ENCODE peak calls at places on chromosome 15, in five cellular contexts. N is GM23248, W is psoas muscle, G is neuronal stem cell, C is small intestine. H is an unnamed sample. For H3K9me3, the result is how much of the 10 kb centered on the place peaks cover.

GRCh38 chr15:83278191-83278590 is 6.3 kb downstream of the BNC1 start:
- DNase-seq in N (peak), W (no peak), G (no peak), C (no peak), H (no peak)

GRCh38 chr15:85750807-85751730 is 43.7 kb downstream of the KLHL25 start:
- DNase-seq in N (peak), W (peak), G (no peak), C (no peak), H (no peak)

GRCh38 chr15:58467121-58467721 is 35.4 kb downstream of the LIPC start:
- DNase-seq in N (no peak), W (no peak), G (no peak), C (no peak), H (no peak)

GRCh38 chr15:59722032-59722431 is 32.9 kb upstream of the BNIP2 start:
- DNase-seq in N (no peak), W (no peak), G (no peak), C (no peak), H (no peak)

GRCh38 chr15:93470042-93470441 is 381.0 kb upstream of the RGMA start:
- DNase-seq in N (no peak), W (no peak), G (no peak), C (no peak), H (no peak)

GRCh38 chr15:96046620-96047240 is 283.8 kb upstream of the NR2F2 start:
- DNase-seq in N (peak), W (no peak), G (no peak), C (no peak), H (no peak)

GRCh38 chr15:74038707-74039655 is 43.4 kb downstream of the GOLGA6A start:
- DNase-seq in N (peak), W (no peak), G (no peak), C (no peak), H (no peak)

GRCh38 chr15:94403246-94403824 is 172.0 kb downstream of the MCTP2 start:
- DNase-seq in N (no peak), W (no peak), G (no peak), C (no peak), H (no peak)

GRCh38 chr15:55552926-55553325 is 35.2 kb downstream of the PYGO1 start:
- DNase-seq in N (peak), W (peak), G (no peak), C (no peak), H (no peak)

GRCh38 chr15:45399381-45400212 is 21.3 kb upstream of the GATM start:
- DNase-seq in N (peak), W (no peak), G (peak), C (peak), H (no peak)

DNA sequence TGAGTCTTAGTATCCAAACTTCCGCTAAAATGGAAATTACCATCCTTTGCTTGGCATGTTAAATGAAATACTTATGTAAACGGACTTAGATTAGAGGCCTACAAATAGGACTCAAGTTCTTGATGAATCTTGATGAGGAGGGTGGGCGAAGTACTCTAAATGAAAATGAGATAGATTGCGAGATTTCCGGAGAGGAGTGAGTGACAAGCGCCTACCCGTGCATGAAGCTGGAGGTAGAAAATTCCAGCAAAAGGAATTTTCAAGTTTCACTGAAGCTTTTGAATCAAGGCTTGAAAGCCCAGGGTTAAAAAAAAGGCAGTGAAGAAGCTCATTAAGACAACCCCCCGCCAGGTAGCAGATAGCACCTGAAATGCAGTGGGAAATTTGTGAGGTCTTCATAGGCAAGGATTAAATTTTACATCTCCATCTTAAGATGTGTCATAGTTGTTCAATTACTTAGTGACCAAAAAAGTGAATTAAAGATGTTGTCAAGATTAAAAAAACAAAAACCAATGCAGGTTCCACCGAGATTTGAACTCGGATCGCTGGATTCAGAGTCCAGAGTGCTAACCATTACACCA is 655 bp upstream of the RAB11A start:
- DNase-seq in N (peak), W (no peak), G (no peak), C (no peak), H (no peak)
- H3K27ac ChIP-seq in N (peak), W (peak), G (no peak), C (no peak), H (peak)

GRCh38 chr15:25055356-25056068 is 100.7 kb downstream of the SNRPN start:
- DNase-seq in N (no peak), W (no peak), G (no peak), C (no peak), H (peak)

GRCh38 chr15:25057574-25057973 is 102.8 kb downstream of the SNRPN start:
- DNase-seq in N (no peak), W (no peak), G (no peak), C (no peak), H (no peak)

GRCh38 chr15:25058080-25058785 is 103.4 kb downstream of the SNRPN start:
- DNase-seq in N (no peak), W (no peak), G (no peak), C (no peak), H (peak)

GRCh38 chr15:25054943-25055342 is 100.2 kb downstream of the SNRPN start:
- DNase-seq in N (no peak), W (no peak), G (no peak), C (no peak), H (no peak)

DNA sequence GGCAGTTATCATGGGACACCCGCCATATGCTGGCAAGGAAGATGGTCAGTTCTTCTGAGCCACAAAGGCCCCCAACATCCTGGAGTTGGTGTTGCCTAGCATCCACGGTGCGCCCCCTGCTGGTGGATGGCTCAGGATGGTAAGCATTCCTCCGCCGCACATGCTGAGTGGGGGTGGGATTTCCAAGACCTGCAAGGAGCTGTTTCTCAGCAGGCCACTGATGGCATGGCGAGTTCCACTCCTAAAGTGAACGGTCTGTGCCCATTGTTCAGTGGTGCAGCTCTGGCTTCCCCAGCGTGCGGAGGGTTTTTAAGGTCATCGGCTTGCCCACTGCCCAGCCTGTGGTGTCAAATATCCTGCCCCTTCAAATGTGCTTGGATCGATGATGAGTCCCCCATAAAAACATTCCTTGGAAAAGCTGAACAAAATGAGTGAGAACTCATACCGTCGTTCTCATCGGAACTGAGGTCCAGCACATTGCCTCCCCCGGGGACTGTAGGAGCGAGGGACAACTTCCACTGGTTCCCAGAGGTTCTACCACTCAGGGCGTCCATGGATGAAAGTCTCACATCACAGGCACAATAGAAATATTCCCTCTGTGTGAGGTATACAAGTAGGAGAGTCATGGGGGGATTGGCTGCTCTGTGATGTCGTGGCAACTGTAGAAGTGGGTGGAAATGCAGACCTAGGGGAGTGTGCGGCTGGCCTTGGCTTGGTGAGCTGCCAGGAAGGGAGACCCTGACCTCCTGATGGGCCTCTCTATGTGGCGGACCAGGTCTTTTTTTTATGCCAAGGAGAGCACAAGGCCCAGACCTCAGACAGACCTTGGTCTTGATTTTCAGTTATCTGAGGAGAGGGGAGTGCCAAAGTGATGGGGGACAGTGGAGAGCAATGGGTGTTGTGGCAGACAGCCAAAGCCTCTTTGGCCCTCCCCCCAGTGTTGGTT is 102.0 kb downstream of the SNRPN start:
- DNase-seq in N (no peak), W (no peak), G (no peak), C (no peak), H (peak)
- H3K9me3 ChIP-seq in N (under half), W (half or more), G (half or more), C (under half), H (half or more)

GRCh38 chr15:75403892-75404291 is 35.5 kb upstream of the MAN2C1 start:
- DNase-seq in N (no peak), W (no peak), G (no peak), C (no peak), H (no peak)
- H3K27ac ChIP-seq in N (no peak), W (no peak), G (no peak), C (no peak), H (no peak)

GRCh38 chr15:87365221-87365620 is 891.3 kb downstream of the NTRK3 start:
- DNase-seq in N (peak), W (no peak), G (no peak), C (no peak), H (no peak)
- H3K9me3 ChIP-seq in N (under half), W (under half), G (under half), C (under half), H (under half)